ENCODE peak calls at places on chromosomes 11 and 22, in seven cellular contexts. K is PC-3, I is hepatocyte, G is HCT116, Y is neural progenitor cell, P is GM23248, S is GM23338. O is an unnamed sample.

GRCh38 chr11:87256694-87257340 is 219.1 kb downstream of the TMEM135 start:
- DNase-seq in K (no peak), S (no peak), P (peak; percentile 32), I (no peak), Y (no peak), G (no peak), O (no peak)

GRCh38 chr11:3840289-3840869 is 380 bp downstream of the RHOG start:
- DNase-seq in S (peak; percentile 51), G (no peak), P (peak; percentile 38), Y (peak; percentile 81), I (peak; percentile 23), K (no peak), O (no peak)

GRCh38 chr11:61796127-61796526 is 3.4 kb downstream of the FEN1 start:
- DNase-seq in I (no peak), Y (no peak), K (no peak), G (no peak), S (no peak), P (no peak), O (no peak)

GRCh38 chr11:72962717-72963116 is 148.5 kb downstream of the ATG16L2 start:
- DNase-seq in P (no peak), Y (no peak), S (no peak), K (no peak), G (no peak), I (no peak), O (no peak)

GRCh38 chr11:130427049-130427388 is 1.4 kb downstream of the ADAMTS8 start:
- DNase-seq in Y (no peak), K (no peak), I (no peak), G (no peak), S (no peak), P (no peak), O (no peak)

GRCh38 chr22:35399114-35399677 is 744 bp upstream of the MCM5 start:
- DNase-seq in S (peak; percentile 52), K (no peak), I (no peak), Y (no peak), G (no peak), P (peak; percentile 31), O (peak; percentile 32)

GRCh38 chr11:102603091-102603490 is 22.0 kb downstream of the MMP20 start:
- DNase-seq in S (no peak), P (peak; percentile 49), G (peak; percentile 92), I (no peak), Y (peak; percentile 58), K (no peak), O (no peak)

GRCh38 chr22:23750744-23751440 is at the start of gene ZNF70:
- DNase-seq in I (peak; percentile 97), G (peak; percentile 69), Y (peak; percentile 97), K (peak; percentile 85), S (peak; percentile 96), P (peak; percentile 92), O (peak; percentile 95)

GRCh38 chr11:131670876-131671275 is 300.5 kb downstream of the NTM start:
- DNase-seq in S (no peak), G (no peak), K (no peak), P (no peak), Y (no peak), I (no peak), O (no peak)

GRCh38 chr22:35663371-35663770 is 15.1 kb downstream of the APOL6 start:
- DNase-seq in I (no peak), Y (no peak), S (no peak), K (no peak), G (no peak), P (peak; percentile 48), O (no peak)

GRCh38 chr22:37298748-37299495 is 16.6 kb downstream of the CYTH4 start:
- DNase-seq in I (no peak), G (no peak), P (no peak), Y (no peak), S (no peak), K (no peak), O (no peak)

DNA sequence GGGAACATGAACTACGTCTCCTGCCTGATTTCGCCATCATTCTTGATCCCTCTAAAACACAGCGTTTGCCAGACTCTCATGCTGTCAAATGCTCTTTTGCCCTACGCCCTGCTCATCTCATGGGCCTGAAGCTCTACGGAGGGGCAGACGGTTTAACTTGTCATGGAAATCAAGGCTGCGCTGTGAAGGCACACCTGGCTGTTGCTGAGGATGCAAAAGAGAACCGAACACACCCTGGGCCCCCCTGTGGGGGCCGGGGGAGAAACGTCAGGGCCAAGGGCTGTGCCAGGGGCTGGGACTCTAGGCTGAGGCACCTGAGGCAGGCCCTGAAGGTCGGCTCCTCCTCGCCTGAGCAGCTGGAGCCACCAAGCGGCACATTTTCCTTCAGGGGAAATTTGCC is 957.2 kb downstream of the BRD1 start:
- DNase-seq in I (no peak), S (no peak), G (no peak), Y (no peak), K (no peak), P (no peak), O (no peak)
- TF ChIP-seq EZH2phosphoT487 in I (no peak), S (no peak), G (no peak), Y (no peak), K (no peak), P (no peak), O (no peak)

GRCh38 chr11:46387456-46387855 is 4.1 kb downstream of the CHRM4 start:
- DNase-seq in I (no peak), S (no peak), Y (no peak), G (no peak), P (no peak), K (no peak), O (no peak)

GRCh38 chr11:46390331-46391171 is 1.0 kb downstream of the CHRM4 start:
- DNase-seq in G (no peak), K (no peak), P (no peak), S (peak; percentile 48), Y (peak; percentile 39), I (no peak), O (no peak)

GRCh38 chr11:46389450-46390330 is 1.9 kb downstream of the CHRM4 start:
- DNase-seq in S (peak; percentile 93), P (peak; percentile 83), Y (peak; percentile 93), K (peak; percentile 75), G (peak; percentile 54), I (peak; percentile 89), O (peak; percentile 53)

GRCh38 chr11:46387919-46388618 is 3.5 kb downstream of the CHRM4 start:
- DNase-seq in G (no peak), I (no peak), K (no peak), S (peak; percentile 34), P (no peak), Y (no peak), O (no peak)

GRCh38 chr11:46388619-46389449 is 2.7 kb downstream of the CHRM4 start:
- DNase-seq in S (peak; percentile 28), K (no peak), P (no peak), I (no peak), Y (peak; percentile 37), G (no peak), O (no peak)
- TF ChIP-seq EZH2 in S (no peak), K (no peak), P (peak; percentile 13), I (peak; percentile 14), Y (no peak), G (no peak), O (no peak)

GRCh38 chr11:492416-493226 is 14.4 kb downstream of the RNH1 start:
- DNase-seq in K (no peak), I (no peak), S (no peak), G (no peak), P (no peak), Y (no peak), O (no peak)
- TF ChIP-seq EZH2phosphoT487 in K (no peak), I (no peak), S (no peak), G (no peak), P (no peak), Y (no peak), O (no peak)

DNA sequence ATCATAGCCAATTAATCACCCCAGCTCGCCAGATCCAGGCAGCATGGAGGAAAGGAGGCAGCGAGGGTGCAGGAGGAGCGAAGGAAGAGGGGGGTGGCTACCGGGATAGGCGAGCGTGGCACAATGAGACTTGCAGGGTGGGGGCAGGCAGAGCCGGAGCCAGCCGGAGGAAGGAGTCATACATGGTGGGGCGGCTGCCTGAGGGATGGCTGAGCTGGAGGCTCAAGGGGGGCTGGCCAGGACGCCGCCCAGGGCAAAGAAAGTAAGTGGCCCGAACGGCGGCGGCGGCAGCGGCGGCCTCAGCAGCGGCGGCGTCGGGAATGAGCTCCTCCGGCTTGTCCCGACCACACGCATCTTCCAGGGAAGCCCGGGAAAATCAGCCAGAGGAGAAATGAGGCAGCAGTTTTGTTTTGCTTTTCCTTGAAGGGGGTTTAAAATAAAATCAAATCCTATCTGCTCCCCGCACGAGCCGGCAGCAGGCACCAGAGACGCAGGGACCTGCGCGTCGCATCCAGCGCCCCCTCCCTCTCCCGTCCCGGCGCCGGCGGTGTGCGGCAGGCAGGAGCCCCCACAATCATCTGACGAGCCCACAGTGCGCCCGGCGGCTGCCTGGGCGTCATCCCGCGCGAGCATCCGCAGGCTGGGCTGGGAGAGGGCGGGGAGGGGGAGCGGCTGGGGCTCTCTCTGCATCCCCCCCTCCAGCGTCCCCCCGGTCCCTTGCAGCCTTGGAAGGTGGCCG is 263.6 kb downstream of the CTTN start:
- DNase-seq in K (no peak), I (no peak), P (peak; percentile 67), Y (peak; percentile 72), G (no peak), S (peak; percentile 85), O (no peak)
- TF ChIP-seq EZH2 in K (no peak), I (no peak), P (no peak), Y (no peak), G (no peak), S (no peak), O (no peak)

GRCh38 chr11:32775908-32776307 is 18.6 kb downstream of the CCDC73 start:
- DNase-seq in P (no peak), S (no peak), K (no peak), G (no peak), Y (no peak), I (no peak), O (no peak)

GRCh38 chr11:32785262-32785661 is 9.2 kb downstream of the CCDC73 start:
- DNase-seq in I (no peak), K (no peak), G (no peak), Y (no peak), P (no peak), S (no peak), O (no peak)

GRCh38 chr11:32779131-32779530 is 15.3 kb downstream of the CCDC73 start:
- DNase-seq in K (no peak), I (no peak), S (no peak), G (no peak), P (no peak), Y (no peak), O (no peak)

GRCh38 chr11:32781721-32782120 is 12.7 kb downstream of the CCDC73 start:
- DNase-seq in I (no peak), S (no peak), K (no peak), Y (no peak), P (no peak), G (no peak), O (no peak)
- TF ChIP-seq EZH2phosphoT487 in I (no peak), S (no peak), K (no peak), Y (no peak), P (no peak), G (no peak), O (no peak)

DNA sequence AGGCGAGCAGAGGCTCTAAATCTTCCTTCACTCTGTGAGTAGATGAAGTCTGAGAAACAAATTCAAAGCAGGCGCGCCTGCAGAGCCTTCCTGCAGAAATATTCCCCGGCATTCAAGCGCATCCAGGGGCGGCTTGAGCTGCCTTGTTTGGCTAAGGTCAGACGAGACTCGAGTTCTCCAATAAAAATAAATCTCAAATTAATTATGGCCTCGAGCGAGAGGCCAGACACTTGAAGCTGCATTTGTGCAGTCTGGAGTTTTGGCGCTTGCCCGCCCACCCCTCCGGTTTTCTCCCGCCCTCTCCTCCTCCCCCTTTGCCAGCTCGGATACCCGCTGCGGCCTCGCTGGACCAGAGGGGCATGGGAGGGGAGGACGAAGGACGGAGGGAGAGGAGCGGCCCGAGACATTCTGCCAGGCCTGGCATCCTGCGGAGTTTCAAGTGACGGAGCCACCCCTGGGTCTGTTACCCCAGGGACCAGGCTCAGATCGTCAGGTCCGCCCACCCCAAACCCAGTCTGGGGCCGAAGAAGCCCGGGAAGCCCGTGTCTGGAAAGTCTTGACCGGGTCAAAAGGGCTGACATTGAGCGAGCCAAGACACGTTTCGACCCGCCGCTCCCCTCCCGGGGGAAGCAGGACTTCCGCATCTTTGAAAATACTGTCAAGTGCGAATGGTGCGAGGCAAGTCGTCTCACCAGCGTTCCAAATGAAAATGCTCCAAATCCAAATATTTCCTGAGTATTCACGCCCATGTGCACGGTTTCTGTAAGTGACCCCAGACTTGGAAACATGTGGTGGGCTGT is 3.7 kb upstream of the FLI1 start:
- DNase-seq in Y (peak; percentile 54), S (peak; percentile 47), K (no peak), G (no peak), I (no peak), P (peak; percentile 65), O (no peak)
- TF ChIP-seq EZH2 in Y (peak; percentile 98), S (peak; percentile 94), K (no peak), G (no peak), I (peak; percentile 86), P (no peak), O (no peak)

O was measured in MM.1S.